ENCODE peak calls at places on chromosomes 16 and 17, in six cellular contexts. R is heart right ventricle, D is psoas muscle, F is cardiac muscle cell, P is prostate gland, U is mammary epithelial cell. I is an unnamed sample.

GRCh38 chr16:88768041-88768876 is 16.8 kb downstream of the PIEZO1 start:
- DNase-seq in R (peak; percentile 53), D (no peak), F (peak; percentile 87), P (no peak), U (no peak), I (peak; percentile 85)

GRCh38 chr16:80816372-80816771 is 12.0 kb upstream of the CDYL2 start:
- DNase-seq in R (no peak), D (no peak), F (no peak), P (no peak), U (no peak), I (no peak)

GRCh38 chr16:88649924-88650748 is 717 bp downstream of the CYBA start:
- DNase-seq in R (peak; percentile 52), D (no peak), F (peak; percentile 40), P (no peak), U (no peak), I (no peak)

GRCh38 chr17:57104461-57105175 is 19.6 kb downstream of the AKAP1 start:
- DNase-seq in R (no peak), D (no peak), F (no peak), P (no peak), U (peak; percentile 52), I (peak; percentile 31)

GRCh38 chr16:49112754-49113153 is 168.9 kb downstream of the CBLN1 start:
- DNase-seq in R (peak; percentile 50), D (no peak), F (no peak), P (no peak), U (no peak), I (no peak)

GRCh38 chr16:17301593-17302135 is 169.1 kb downstream of the XYLT1 start:
- DNase-seq in R (no peak), D (no peak), F (no peak), P (no peak), U (no peak), I (no peak)

GRCh38 chr16:89744813-89745212 is 23.5 kb downstream of the ZNF276 start:
- DNase-seq in R (peak; percentile 39), D (no peak), F (no peak), P (no peak), U (no peak), I (no peak)

GRCh38 chr16:84582958-84583516 is 34.8 kb downstream of the COTL1 start:
- DNase-seq in R (no peak), D (peak; percentile 14), F (peak; percentile 77), P (no peak), U (no peak), I (no peak)

GRCh38 chr17:9080296-9080914 is 59.1 kb downstream of the NTN1 start:
- DNase-seq in R (no peak), D (no peak), F (no peak), P (no peak), U (no peak), I (no peak)

DNA sequence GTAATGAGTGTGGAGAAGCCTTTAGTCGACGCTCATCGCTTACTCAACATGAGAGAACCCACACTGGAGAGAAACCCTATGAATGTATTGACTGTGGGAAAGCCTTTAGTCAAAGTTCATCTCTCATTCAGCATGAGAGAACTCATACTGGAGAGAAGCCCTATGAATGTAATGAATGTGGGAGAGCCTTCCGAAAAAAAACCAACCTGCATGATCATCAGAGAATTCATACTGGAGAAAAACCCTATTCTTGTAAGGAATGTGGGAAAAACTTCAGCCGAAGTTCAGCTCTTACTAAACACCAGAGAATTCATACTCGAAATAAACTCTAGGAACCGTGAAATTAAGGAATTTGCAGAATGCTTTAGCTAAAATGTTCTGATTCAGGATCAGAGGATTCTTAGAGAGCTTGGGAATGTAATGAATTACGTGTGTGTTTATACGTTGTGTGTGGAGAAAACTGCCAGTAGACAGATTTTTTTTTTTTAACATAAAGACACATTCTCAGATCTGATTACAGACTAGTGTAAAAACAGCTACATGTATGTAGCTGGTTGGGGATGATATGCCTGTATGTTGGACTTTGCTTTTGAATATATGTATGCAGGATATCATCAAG is 25.4 kb downstream of the ZFP90 start:
- DNase-seq in R (no peak), D (no peak), F (peak; percentile 5), P (no peak), U (no peak), I (peak; percentile 10)
- H3K9me3 ChIP-seq in R (peaks cover 100% of the 10 kb centered on the region), D (peaks cover 95% of the 10 kb centered on the region), F (peaks cover 43% of the 10 kb centered on the region), P (peaks cover 18% of the 10 kb centered on the region), U (peaks cover 82% of the 10 kb centered on the region), I (peaks cover 78% of the 10 kb centered on the region)

DNA sequence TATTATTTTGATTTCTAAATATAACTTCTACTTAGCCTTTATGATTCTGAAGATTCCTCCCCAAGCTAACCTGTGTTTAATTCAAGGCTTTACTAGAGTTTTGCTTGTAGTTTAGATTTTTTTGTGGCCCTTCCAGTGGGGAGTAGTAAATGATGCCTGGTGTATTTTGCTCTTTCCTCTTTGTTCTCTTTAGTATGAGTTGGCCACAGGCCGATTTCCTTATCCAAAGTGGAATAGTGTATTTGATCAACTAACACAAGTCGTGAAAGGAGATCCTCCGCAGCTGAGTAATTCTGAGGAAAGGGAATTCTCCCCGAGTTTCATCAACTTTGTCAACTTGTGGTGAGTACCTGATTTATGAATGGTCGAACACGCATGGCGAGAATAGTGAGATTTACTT is 108.3 kb downstream of the MAP2K4 start:
- DNase-seq in R (no peak), D (no peak), F (no peak), P (peak; percentile 58), U (no peak), I (no peak)
- H3K27ac ChIP-seq in R (no peak overlapping the region), D (no peak overlapping the region), F (no peak overlapping the region), P (no peak overlapping the region), U (no peak overlapping the region), I (no peak overlapping the region)

DNA sequence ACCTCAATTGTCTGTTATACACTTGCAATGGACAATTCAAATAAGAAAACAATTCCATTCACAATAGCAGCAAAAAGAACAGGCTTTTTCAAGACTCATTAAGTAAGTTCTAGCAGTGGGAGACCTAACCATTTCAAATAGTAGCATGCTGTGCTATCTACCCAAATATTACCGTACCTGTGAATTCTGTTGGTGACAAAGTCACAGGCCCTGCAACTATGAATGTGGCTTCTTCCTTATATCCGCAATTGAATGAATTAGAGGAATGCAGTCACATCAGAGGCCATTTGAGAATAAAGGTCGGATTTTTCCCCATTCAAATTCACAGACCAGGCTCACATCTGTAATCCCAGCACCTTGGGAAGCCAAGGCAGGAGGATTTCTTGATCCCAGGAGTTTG is 800 bp upstream of the NME4 start:
- DNase-seq in R (no peak), D (no peak), F (no peak), P (no peak), U (no peak), I (no peak)
- H3K4me3 ChIP-seq in R (peak overlapping the region; percentile 62), D (peak overlapping the region; percentile 71), F (peak overlapping the region; percentile 96), P (no peak overlapping the region), U (no peak overlapping the region), I (no peak overlapping the region)

DNA sequence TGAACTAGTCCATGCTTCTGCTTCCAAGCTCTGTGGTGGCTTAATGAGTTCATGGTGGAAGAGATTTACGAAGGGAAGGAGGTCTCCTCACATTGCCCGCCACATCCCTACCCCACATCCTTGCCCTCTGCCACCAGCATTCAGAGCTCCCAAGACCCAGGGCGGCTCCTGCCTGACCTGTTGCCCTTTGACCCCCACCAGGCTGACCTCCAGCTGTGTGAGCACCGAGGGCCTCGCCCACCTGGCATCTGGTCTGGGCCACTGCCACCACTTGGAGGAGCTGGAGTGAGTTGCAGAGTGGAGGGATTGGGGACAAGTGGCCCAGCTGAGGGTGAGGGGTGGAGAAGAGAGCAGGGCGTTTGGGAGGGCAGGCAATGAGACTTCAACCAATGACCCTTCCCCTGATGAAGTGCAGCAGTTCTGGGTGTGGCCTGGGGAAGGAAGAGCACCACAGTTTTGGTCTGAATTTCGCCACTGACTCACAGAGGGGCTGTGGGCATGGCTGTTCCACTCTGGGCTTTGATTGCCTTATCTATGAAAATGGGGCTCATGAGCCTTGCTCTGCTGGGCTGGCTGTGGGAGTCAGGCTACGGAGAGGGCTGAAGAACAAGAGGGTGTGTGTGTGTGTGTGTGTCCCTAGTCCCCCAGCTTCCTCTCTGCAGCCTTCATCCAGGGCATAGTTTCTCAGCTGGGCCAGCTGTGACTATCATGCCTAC is 22.6 kb upstream of the CPNE2 start:
- DNase-seq in R (no peak), D (no peak), F (no peak), P (no peak), U (no peak), I (no peak)
- H3K9me3 ChIP-seq in R (no peaks in the 10 kb centered on the region), D (no peaks in the 10 kb centered on the region), F (no peaks in the 10 kb centered on the region), P (no peaks in the 10 kb centered on the region), U (no peaks in the 10 kb centered on the region), I (no peaks in the 10 kb centered on the region)

GRCh38 chr17:66889480-66890230 is 54.7 kb downstream of the CACNG5 start:
- DNase-seq in R (no peak), D (no peak), F (no peak), P (no peak), U (peak; percentile 37), I (no peak)
- H3K27ac ChIP-seq in R (no peak overlapping the region), D (no peak overlapping the region), F (no peak overlapping the region), P (no peak overlapping the region), U (no peak overlapping the region), I (no peak overlapping the region)

GRCh38 chr17:17415006-17415405 is 61.8 kb upstream of the MED9 start:
- DNase-seq in R (no peak), D (no peak), F (no peak), P (no peak), U (no peak), I (no peak)
- H3K4me3 ChIP-seq in R (no peak overlapping the region), D (no peak overlapping the region), F (no peak overlapping the region), P (no peak overlapping the region), U (no peak overlapping the region), I (no peak overlapping the region)

GRCh38 chr16:35203636-35204035 is 1744.2 kb downstream of the TP53TG3F start:
- DNase-seq in R (no peak), D (no peak), F (no peak), P (no peak), U (no peak), I (no peak)
- H3K9me3 ChIP-seq in R (peaks cover 25% of the 10 kb centered on the region), D (no peaks in the 10 kb centered on the region), F (no peaks in the 10 kb centered on the region), P (no peaks in the 10 kb centered on the region), U (peaks cover 14% of the 10 kb centered on the region), I (no peaks in the 10 kb centered on the region)

GRCh38 chr17:13351046-13351445 is 250.7 kb downstream of the HS3ST3A1 start:
- DNase-seq in R (no peak), D (no peak), F (no peak), P (no peak), U (peak; percentile 24), I (no peak)

GRCh38 chr17:13346996-13347762 is 254.6 kb downstream of the HS3ST3A1 start:
- DNase-seq in R (no peak), D (no peak), F (peak; percentile 91), P (no peak), U (peak; percentile 95), I (peak; percentile 87)

GRCh38 chr17:13350466-13350865 is 251.3 kb downstream of the HS3ST3A1 start:
- DNase-seq in R (no peak), D (no peak), F (no peak), P (no peak), U (no peak), I (no peak)

GRCh38 chr17:13346081-13346533 is 255.6 kb downstream of the HS3ST3A1 start:
- DNase-seq in R (no peak), D (no peak), F (peak; percentile 97), P (no peak), U (peak; percentile 93), I (peak; percentile 81)

DNA sequence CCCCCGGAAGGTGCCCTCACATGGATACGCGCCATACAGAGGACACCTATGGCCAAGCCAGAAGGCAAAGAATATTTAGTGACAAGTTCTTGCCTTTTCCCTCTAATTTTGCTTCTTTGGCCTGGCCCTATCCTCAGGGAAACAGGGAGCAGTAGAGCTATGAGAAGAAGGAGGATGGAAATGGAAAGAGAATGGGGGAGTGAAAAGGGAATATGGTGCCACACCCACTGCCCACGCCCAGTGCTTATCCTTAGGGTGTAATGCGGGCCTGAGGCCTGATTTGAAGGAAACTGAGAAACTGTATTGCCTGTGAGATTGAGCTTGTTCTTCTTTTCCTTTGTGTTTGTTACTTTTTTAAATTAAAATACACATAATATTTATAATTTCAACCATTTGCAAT is 255.1 kb downstream of the HS3ST3A1 start:
- DNase-seq in R (no peak), D (no peak), F (no peak), P (no peak), U (no peak), I (no peak)
- H3K27ac ChIP-seq in R (no peak overlapping the region), D (no peak overlapping the region), F (no peak overlapping the region), P (no peak overlapping the region), U (peak overlapping the region; percentile 100), I (peak overlapping the region; percentile 97)